ENCODE peak calls at places on chromosomes 4 and X, in six cellular contexts. One of them, this sample, is unnamed.

GRCh38 chr4:38132140-38132673 is 172.0 kb downstream of the PTTG2 start:
- DNase-seq in mesenchymal stem cell: peak; percentile 100
- DNase-seq in activated T-helper 1 cell treated with anti-CD3 and anti-CD28 coated beads, Interleukin-12 subunit alpha, Interleukin-12 subunit beta, Interleukin-2, Interleukin-4 antibody, amounts not matched to agents 30 ng/mL and 10 ng/mL and 1 ng/mL, durations not matched to agents 14 hours and 24 hours and 36 hours: peak; percentile 80
- DNase-seq in EH: peak; percentile 95
- DNase-seq in nephron progenitor cell: no peak
- DNase-seq in A172: peak; percentile 81
- DNase-seq in this sample: peak; percentile 99

GRCh38 chr4:30718889-30719252 is 1.3 kb upstream of the PCDH7 start:
- DNase-seq in mesenchymal stem cell: peak; percentile 52
- DNase-seq in activated T-helper 1 cell treated with anti-CD3 and anti-CD28 coated beads, Interleukin-12 subunit alpha, Interleukin-12 subunit beta, Interleukin-2, Interleukin-4 antibody, amounts not matched to agents 30 ng/mL and 10 ng/mL and 1 ng/mL, durations not matched to agents 14 hours and 24 hours and 36 hours: no peak
- DNase-seq in EH: peak; percentile 22
- DNase-seq in nephron progenitor cell: peak; percentile 38
- DNase-seq in A172: peak; percentile 26
- DNase-seq in this sample: no peak

GRCh38 chr4:128573781-128574508 is 235.6 kb upstream of the JADE1 start:
- DNase-seq in mesenchymal stem cell: peak; percentile 74
- DNase-seq in activated T-helper 1 cell treated with anti-CD3 and anti-CD28 coated beads, Interleukin-12 subunit alpha, Interleukin-12 subunit beta, Interleukin-2, Interleukin-4 antibody, amounts not matched to agents 30 ng/mL and 10 ng/mL and 1 ng/mL, durations not matched to agents 14 hours and 24 hours and 36 hours: no peak
- DNase-seq in EH: peak; percentile 95
- DNase-seq in nephron progenitor cell: no peak
- DNase-seq in A172: peak; percentile 76
- DNase-seq in this sample: peak; percentile 93

GRCh38 chr4:11546391-11547160 is 117.9 kb upstream of the HS3ST1 start:
- DNase-seq in mesenchymal stem cell: no peak
- DNase-seq in activated T-helper 1 cell treated with anti-CD3 and anti-CD28 coated beads, Interleukin-12 subunit alpha, Interleukin-12 subunit beta, Interleukin-2, Interleukin-4 antibody, amounts not matched to agents 30 ng/mL and 10 ng/mL and 1 ng/mL, durations not matched to agents 14 hours and 24 hours and 36 hours: no peak
- DNase-seq in EH: no peak
- DNase-seq in nephron progenitor cell: no peak
- DNase-seq in A172: no peak
- DNase-seq in this sample: no peak

GRCh38 chr4:158111241-158111640 is 61.6 kb downstream of the GASK1B start:
- DNase-seq in mesenchymal stem cell: no peak
- DNase-seq in activated T-helper 1 cell treated with anti-CD3 and anti-CD28 coated beads, Interleukin-12 subunit alpha, Interleukin-12 subunit beta, Interleukin-2, Interleukin-4 antibody, amounts not matched to agents 30 ng/mL and 10 ng/mL and 1 ng/mL, durations not matched to agents 14 hours and 24 hours and 36 hours: no peak
- DNase-seq in EH: no peak
- DNase-seq in nephron progenitor cell: no peak
- DNase-seq in A172: no peak
- DNase-seq in this sample: no peak

GRCh38 chr4:124936427-124936826 is 223.9 kb upstream of the ANKRD50 start:
- DNase-seq in mesenchymal stem cell: peak; percentile 54
- DNase-seq in activated T-helper 1 cell treated with anti-CD3 and anti-CD28 coated beads, Interleukin-12 subunit alpha, Interleukin-12 subunit beta, Interleukin-2, Interleukin-4 antibody, amounts not matched to agents 30 ng/mL and 10 ng/mL and 1 ng/mL, durations not matched to agents 14 hours and 24 hours and 36 hours: no peak
- DNase-seq in EH: peak; percentile 56
- DNase-seq in nephron progenitor cell: no peak
- DNase-seq in A172: no peak
- DNase-seq in this sample: peak; percentile 66

GRCh38 chrX:140866446-140866845 is 135.9 kb upstream of the SPANXB1 start:
- DNase-seq in mesenchymal stem cell: no peak
- DNase-seq in activated T-helper 1 cell treated with anti-CD3 and anti-CD28 coated beads, Interleukin-12 subunit alpha, Interleukin-12 subunit beta, Interleukin-2, Interleukin-4 antibody, amounts not matched to agents 30 ng/mL and 10 ng/mL and 1 ng/mL, durations not matched to agents 14 hours and 24 hours and 36 hours: no peak
- DNase-seq in EH: peak; percentile 16
- DNase-seq in nephron progenitor cell: no peak
- DNase-seq in A172: no peak
- DNase-seq in this sample: peak; percentile 0

GRCh38 chr4:3285558-3286334 is 7.1 kb upstream of the RGS12 start:
- DNase-seq in mesenchymal stem cell: peak; percentile 31
- DNase-seq in activated T-helper 1 cell treated with anti-CD3 and anti-CD28 coated beads, Interleukin-12 subunit alpha, Interleukin-12 subunit beta, Interleukin-2, Interleukin-4 antibody, amounts not matched to agents 30 ng/mL and 10 ng/mL and 1 ng/mL, durations not matched to agents 14 hours and 24 hours and 36 hours: no peak
- DNase-seq in EH: peak; percentile 84
- DNase-seq in nephron progenitor cell: no peak
- DNase-seq in A172: peak; percentile 46
- DNase-seq in this sample: peak; percentile 89

GRCh38 chrX:67296395-67296794 is 247.4 kb upstream of the AR start:
- DNase-seq in mesenchymal stem cell: no peak
- DNase-seq in activated T-helper 1 cell treated with anti-CD3 and anti-CD28 coated beads, Interleukin-12 subunit alpha, Interleukin-12 subunit beta, Interleukin-2, Interleukin-4 antibody, amounts not matched to agents 30 ng/mL and 10 ng/mL and 1 ng/mL, durations not matched to agents 14 hours and 24 hours and 36 hours: no peak
- DNase-seq in EH: no peak
- DNase-seq in nephron progenitor cell: no peak
- DNase-seq in A172: no peak
- DNase-seq in this sample: no peak

GRCh38 chr4:2576290-2576689 is 39.8 kb downstream of the FAM193A start:
- DNase-seq in mesenchymal stem cell: no peak
- DNase-seq in activated T-helper 1 cell treated with anti-CD3 and anti-CD28 coated beads, Interleukin-12 subunit alpha, Interleukin-12 subunit beta, Interleukin-2, Interleukin-4 antibody, amounts not matched to agents 30 ng/mL and 10 ng/mL and 1 ng/mL, durations not matched to agents 14 hours and 24 hours and 36 hours: no peak
- DNase-seq in EH: no peak
- DNase-seq in nephron progenitor cell: no peak
- DNase-seq in A172: no peak
- DNase-seq in this sample: no peak

GRCh38 chrX:13440166-13440565 is 120.3 kb upstream of the ATXN3L start:
- DNase-seq in mesenchymal stem cell: no peak
- DNase-seq in activated T-helper 1 cell treated with anti-CD3 and anti-CD28 coated beads, Interleukin-12 subunit alpha, Interleukin-12 subunit beta, Interleukin-2, Interleukin-4 antibody, amounts not matched to agents 30 ng/mL and 10 ng/mL and 1 ng/mL, durations not matched to agents 14 hours and 24 hours and 36 hours: no peak
- DNase-seq in EH: peak; percentile 55
- DNase-seq in nephron progenitor cell: no peak
- DNase-seq in A172: no peak
- DNase-seq in this sample: no peak

GRCh38 chr4:19213388-19213787 is 1038.3 kb upstream of the SLIT2 start:
- DNase-seq in mesenchymal stem cell: peak; percentile 34
- DNase-seq in activated T-helper 1 cell treated with anti-CD3 and anti-CD28 coated beads, Interleukin-12 subunit alpha, Interleukin-12 subunit beta, Interleukin-2, Interleukin-4 antibody, amounts not matched to agents 30 ng/mL and 10 ng/mL and 1 ng/mL, durations not matched to agents 14 hours and 24 hours and 36 hours: no peak
- DNase-seq in EH: peak; percentile 48
- DNase-seq in nephron progenitor cell: no peak
- DNase-seq in A172: peak; percentile 40
- DNase-seq in this sample: no peak

GRCh38 chr4:78588894-78589545 is 37.5 kb downstream of the ANXA3 start:
- DNase-seq in mesenchymal stem cell: no peak
- DNase-seq in activated T-helper 1 cell treated with anti-CD3 and anti-CD28 coated beads, Interleukin-12 subunit alpha, Interleukin-12 subunit beta, Interleukin-2, Interleukin-4 antibody, amounts not matched to agents 30 ng/mL and 10 ng/mL and 1 ng/mL, durations not matched to agents 14 hours and 24 hours and 36 hours: no peak
- DNase-seq in EH: peak; percentile 25
- DNase-seq in nephron progenitor cell: no peak
- DNase-seq in A172: no peak
- DNase-seq in this sample: no peak

GRCh38 chrX:40877869-40878268 is 142.5 kb upstream of the MED14 start:
- DNase-seq in mesenchymal stem cell: peak; percentile 24
- DNase-seq in activated T-helper 1 cell treated with anti-CD3 and anti-CD28 coated beads, Interleukin-12 subunit alpha, Interleukin-12 subunit beta, Interleukin-2, Interleukin-4 antibody, amounts not matched to agents 30 ng/mL and 10 ng/mL and 1 ng/mL, durations not matched to agents 14 hours and 24 hours and 36 hours: no peak
- DNase-seq in EH: peak; percentile 37
- DNase-seq in nephron progenitor cell: no peak
- DNase-seq in A172: no peak
- DNase-seq in this sample: peak; percentile 31

GRCh38 chrX:119189586-119189985 is 46.5 kb upstream of the PGRMC1 start:
- DNase-seq in mesenchymal stem cell: peak; percentile 1
- DNase-seq in activated T-helper 1 cell treated with anti-CD3 and anti-CD28 coated beads, Interleukin-12 subunit alpha, Interleukin-12 subunit beta, Interleukin-2, Interleukin-4 antibody, amounts not matched to agents 30 ng/mL and 10 ng/mL and 1 ng/mL, durations not matched to agents 14 hours and 24 hours and 36 hours: no peak
- DNase-seq in EH: no peak
- DNase-seq in nephron progenitor cell: no peak
- DNase-seq in A172: no peak
- DNase-seq in this sample: peak; percentile 93

GRCh38 chrX:3485727-3486126 is 139.3 kb upstream of the MXRA5 start:
- DNase-seq in mesenchymal stem cell: no peak
- DNase-seq in activated T-helper 1 cell treated with anti-CD3 and anti-CD28 coated beads, Interleukin-12 subunit alpha, Interleukin-12 subunit beta, Interleukin-2, Interleukin-4 antibody, amounts not matched to agents 30 ng/mL and 10 ng/mL and 1 ng/mL, durations not matched to agents 14 hours and 24 hours and 36 hours: no peak
- DNase-seq in EH: no peak
- DNase-seq in nephron progenitor cell: no peak
- DNase-seq in A172: no peak
- DNase-seq in this sample: no peak

GRCh38 chr4:121693450-121693849 is 3.3 kb downstream of the ANXA5 start:
- DNase-seq in mesenchymal stem cell: no peak
- DNase-seq in activated T-helper 1 cell treated with anti-CD3 and anti-CD28 coated beads, Interleukin-12 subunit alpha, Interleukin-12 subunit beta, Interleukin-2, Interleukin-4 antibody, amounts not matched to agents 30 ng/mL and 10 ng/mL and 1 ng/mL, durations not matched to agents 14 hours and 24 hours and 36 hours: no peak
- DNase-seq in EH: no peak
- DNase-seq in nephron progenitor cell: no peak
- DNase-seq in A172: no peak
- DNase-seq in this sample: no peak

This sample was measured in AG10803.